ENCODE peak calls at places on chromosomes 2 and 18, in nine cellular contexts. One of them, this sample, is unnamed.

GRCh38 chr2:220533485-220533884 is 906.1 kb downstream of the SLC4A3 start:
- DNase-seq in GM12865: peak
- DNase-seq in progenitor cell of endocrine pancreas: no peak
- DNase-seq in brain microvascular endothelial cell: peak
- DNase-seq in GM13976: peak
- DNase-seq in WTC11: peak
- DNase-seq in CD8-positive, alpha-beta T cell: no peak
- DNase-seq in GM12878: peak
- DNase-seq in WERI-Rb-1: peak
- DNase-seq in this sample: no peak

GRCh38 chr2:200944467-200945394 is 18.7 kb downstream of the ORC2 start:
- DNase-seq in CD8-positive, alpha-beta T cell: no peak
- DNase-seq in brain microvascular endothelial cell: peak
- DNase-seq in progenitor cell of endocrine pancreas: no peak
- DNase-seq in GM12865: peak
- DNase-seq in WTC11: no peak
- DNase-seq in WERI-Rb-1: no peak
- DNase-seq in GM13976: no peak
- DNase-seq in GM12878: no peak
- DNase-seq in this sample: no peak

GRCh38 chr2:71282493-71282892 is 49.1 kb upstream of the ZNF638 start:
- DNase-seq in GM13976: no peak
- DNase-seq in GM12878: no peak
- DNase-seq in progenitor cell of endocrine pancreas: no peak
- DNase-seq in GM12865: peak
- DNase-seq in brain microvascular endothelial cell: no peak
- DNase-seq in WERI-Rb-1: peak
- DNase-seq in WTC11: no peak
- DNase-seq in CD8-positive, alpha-beta T cell: no peak
- DNase-seq in this sample: no peak

GRCh38 chr2:151401149-151401548 is 8.6 kb upstream of the RIF1 start:
- DNase-seq in WERI-Rb-1: no peak
- DNase-seq in progenitor cell of endocrine pancreas: no peak
- DNase-seq in WTC11: no peak
- DNase-seq in GM12878: no peak
- DNase-seq in CD8-positive, alpha-beta T cell: no peak
- DNase-seq in brain microvascular endothelial cell: no peak
- DNase-seq in GM12865: no peak
- DNase-seq in GM13976: no peak
- DNase-seq in this sample: no peak

GRCh38 chr2:231464576-231465540 is 574 bp upstream of the NCL start:
- DNase-seq in GM12865: peak
- DNase-seq in CD8-positive, alpha-beta T cell: peak
- DNase-seq in WERI-Rb-1: peak
- DNase-seq in progenitor cell of endocrine pancreas: peak
- DNase-seq in GM12878: no peak
- DNase-seq in WTC11: peak
- DNase-seq in brain microvascular endothelial cell: peak
- DNase-seq in GM13976: peak
- DNase-seq in this sample: peak

GRCh38 chr2:239687441-239687840 is 286.6 kb upstream of the HDAC4 start:
- DNase-seq in GM12878: no peak
- DNase-seq in WTC11: no peak
- DNase-seq in brain microvascular endothelial cell: no peak
- DNase-seq in progenitor cell of endocrine pancreas: no peak
- DNase-seq in WERI-Rb-1: no peak
- DNase-seq in GM12865: no peak
- DNase-seq in CD8-positive, alpha-beta T cell: no peak
- DNase-seq in GM13976: no peak
- DNase-seq in this sample: no peak

GRCh38 chr2:61090386-61090921 is 24.8 kb downstream of the SANBR start:
- DNase-seq in brain microvascular endothelial cell: peak
- DNase-seq in WERI-Rb-1: no peak
- DNase-seq in CD8-positive, alpha-beta T cell: no peak
- DNase-seq in GM12878: no peak
- DNase-seq in progenitor cell of endocrine pancreas: no peak
- DNase-seq in GM13976: no peak
- DNase-seq in WTC11: no peak
- DNase-seq in GM12865: no peak
- DNase-seq in this sample: no peak

GRCh38 chr18:78686976-78687685 is 292.5 kb upstream of the SALL3 start:
- DNase-seq in WERI-Rb-1: no peak
- DNase-seq in brain microvascular endothelial cell: no peak
- DNase-seq in GM13976: no peak
- DNase-seq in WTC11: no peak
- DNase-seq in CD8-positive, alpha-beta T cell: no peak
- DNase-seq in GM12878: no peak
- DNase-seq in progenitor cell of endocrine pancreas: no peak
- DNase-seq in GM12865: no peak
- DNase-seq in this sample: no peak

DNA sequence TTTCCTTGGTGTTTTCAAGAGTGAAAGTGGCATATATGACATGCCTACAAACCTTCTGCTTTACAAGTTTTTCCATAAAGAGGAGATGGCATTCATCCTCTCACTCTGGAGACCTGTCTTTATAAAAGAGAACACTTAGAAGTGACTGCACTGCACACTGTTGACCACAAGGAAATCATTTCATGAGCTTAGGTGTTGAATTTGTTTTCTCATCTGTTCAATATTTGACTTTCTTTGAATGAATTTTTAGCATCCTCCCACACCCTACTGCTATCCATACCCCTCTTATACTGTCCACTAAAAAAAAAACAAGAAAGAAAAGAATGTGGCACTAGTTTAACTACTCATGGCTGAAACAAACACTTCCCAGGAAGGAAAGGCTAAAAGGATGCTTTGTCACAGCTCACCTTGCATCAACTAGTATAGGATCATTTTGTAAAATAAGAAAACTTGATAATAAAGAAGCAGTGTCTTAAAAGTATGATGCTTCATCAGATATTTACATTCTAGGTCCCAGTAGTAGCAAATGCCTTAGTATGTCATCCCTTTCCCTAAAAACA is 83.0 kb downstream of the ACVR1 start:
- DNase-seq in GM12865: no peak
- DNase-seq in GM12878: no peak
- DNase-seq in CD8-positive, alpha-beta T cell: no peak
- DNase-seq in brain microvascular endothelial cell: no peak
- DNase-seq in progenitor cell of endocrine pancreas: no peak
- DNase-seq in WERI-Rb-1: no peak
- DNase-seq in WTC11: no peak
- DNase-seq in GM13976: no peak
- DNase-seq in this sample: no peak
- TF ChIP-seq CTCF in GM12865: no peak
- TF ChIP-seq CTCF in GM12878: peak
- TF ChIP-seq CTCF in CD8-positive, alpha-beta T cell: no peak
- TF ChIP-seq CTCF in brain microvascular endothelial cell: peak
- TF ChIP-seq CTCF in progenitor cell of endocrine pancreas: peak
- TF ChIP-seq CTCF in WERI-Rb-1: no peak
- TF ChIP-seq CTCF in WTC11: no peak
- TF ChIP-seq CTCF in GM13976: no peak
- TF ChIP-seq CTCF in this sample: no peak

DNA sequence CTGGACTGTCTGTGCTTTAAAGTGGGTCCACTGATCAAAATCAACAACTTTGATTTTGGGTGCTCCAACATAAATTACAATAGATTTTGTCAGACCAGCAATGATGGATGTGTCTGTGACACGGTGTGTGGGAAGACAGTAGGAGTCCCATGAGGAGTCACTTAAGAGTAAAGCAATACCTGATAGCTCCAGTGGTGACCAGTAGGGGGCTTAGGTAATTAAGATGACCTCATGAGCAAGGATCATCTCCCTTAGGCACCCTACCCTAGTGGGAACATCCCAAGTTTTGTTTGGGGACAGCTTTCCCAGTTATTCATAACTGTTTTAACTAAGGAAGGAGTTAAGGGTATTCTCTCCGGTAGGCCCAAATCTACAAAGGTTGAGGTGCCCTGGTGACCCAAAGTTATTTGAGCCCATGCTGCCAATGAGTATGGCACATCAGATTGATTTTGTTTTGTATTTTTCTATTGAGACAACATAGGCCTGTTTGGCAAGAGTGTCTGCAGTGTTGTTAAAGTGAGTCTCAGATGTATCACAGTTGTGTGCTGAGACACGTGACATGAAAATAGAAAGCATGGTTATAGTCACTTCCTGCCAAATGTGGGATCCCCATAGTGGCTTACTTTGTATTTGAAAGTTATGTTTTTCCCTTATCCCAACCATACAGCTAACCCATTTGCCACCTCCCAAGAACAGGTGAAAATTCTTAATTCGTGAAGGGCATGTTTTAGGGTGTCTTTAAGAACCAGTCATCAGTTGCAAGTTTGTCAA is 1337.6 kb upstream of the SLC39A10 start:
- DNase-seq in CD8-positive, alpha-beta T cell: no peak
- DNase-seq in GM12865: peak
- DNase-seq in GM12878: no peak
- DNase-seq in progenitor cell of endocrine pancreas: no peak
- DNase-seq in WERI-Rb-1: no peak
- DNase-seq in WTC11: peak
- DNase-seq in brain microvascular endothelial cell: no peak
- DNase-seq in GM13976: no peak
- DNase-seq in this sample: no peak
- TF ChIP-seq CTCF in CD8-positive, alpha-beta T cell: no peak
- TF ChIP-seq CTCF in GM12865: peak
- TF ChIP-seq CTCF in GM12878: peak
- TF ChIP-seq CTCF in progenitor cell of endocrine pancreas: peak
- TF ChIP-seq CTCF in WERI-Rb-1: peak
- TF ChIP-seq CTCF in WTC11: peak
- TF ChIP-seq CTCF in brain microvascular endothelial cell: no peak
- TF ChIP-seq CTCF in GM13976: peak
- TF ChIP-seq CTCF in this sample: no peak

DNA sequence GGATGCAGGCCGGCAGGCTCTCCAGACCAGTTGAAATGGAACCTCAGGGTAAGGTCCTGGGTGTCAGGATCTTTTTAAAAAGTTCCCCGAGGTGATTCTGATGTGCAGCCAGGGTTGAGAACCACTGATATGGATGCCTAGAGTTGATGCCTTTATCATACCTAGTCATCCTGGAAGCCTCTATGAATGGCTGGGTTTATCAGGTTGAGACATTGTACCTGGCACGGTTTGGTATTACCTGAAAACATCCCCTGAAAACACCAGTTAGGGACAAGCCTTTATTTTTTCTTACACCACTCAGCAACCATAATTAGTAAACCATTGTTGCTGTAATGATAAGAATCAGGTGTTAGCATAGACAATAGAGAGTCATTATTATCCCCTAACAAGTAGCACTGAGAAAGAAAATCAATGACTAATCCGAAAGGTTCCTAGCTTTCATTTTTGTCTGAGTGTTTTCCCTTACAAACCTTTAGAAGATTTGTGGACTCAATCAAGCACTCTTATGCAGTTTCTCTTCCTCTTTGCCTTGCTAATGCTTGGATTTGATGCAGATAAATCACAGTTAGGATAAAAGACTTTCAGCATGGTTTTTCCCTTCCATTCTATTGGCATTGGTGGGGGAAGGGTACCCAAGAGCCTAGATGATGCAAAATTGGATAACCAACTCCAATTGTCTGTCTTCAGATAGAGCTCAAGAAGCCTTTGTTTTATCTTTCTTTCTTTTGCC is 116.5 kb upstream of the LYPD6 start:
- DNase-seq in WERI-Rb-1: no peak
- DNase-seq in GM12865: no peak
- DNase-seq in brain microvascular endothelial cell: no peak
- DNase-seq in CD8-positive, alpha-beta T cell: no peak
- DNase-seq in WTC11: no peak
- DNase-seq in GM13976: no peak
- DNase-seq in GM12878: no peak
- DNase-seq in progenitor cell of endocrine pancreas: no peak
- DNase-seq in this sample: no peak
- TF ChIP-seq CTCF in WERI-Rb-1: no peak
- TF ChIP-seq CTCF in GM12865: no peak
- TF ChIP-seq CTCF in brain microvascular endothelial cell: no peak
- TF ChIP-seq CTCF in CD8-positive, alpha-beta T cell: no peak
- TF ChIP-seq CTCF in WTC11: no peak
- TF ChIP-seq CTCF in GM13976: no peak
- TF ChIP-seq CTCF in GM12878: no peak
- TF ChIP-seq CTCF in progenitor cell of endocrine pancreas: no peak
- TF ChIP-seq CTCF in this sample: no peak

GRCh38 chr2:27636766-27637165 is 7.9 kb downstream of the GPN1 start:
- DNase-seq in WERI-Rb-1: no peak
- DNase-seq in GM12878: no peak
- DNase-seq in WTC11: no peak
- DNase-seq in GM12865: no peak
- DNase-seq in GM13976: no peak
- DNase-seq in CD8-positive, alpha-beta T cell: no peak
- DNase-seq in brain microvascular endothelial cell: no peak
- DNase-seq in progenitor cell of endocrine pancreas: no peak
- DNase-seq in this sample: no peak
- TF ChIP-seq CTCF in WERI-Rb-1: no peak
- TF ChIP-seq CTCF in GM12878: no peak
- TF ChIP-seq CTCF in WTC11: no peak
- TF ChIP-seq CTCF in GM12865: no peak
- TF ChIP-seq CTCF in GM13976: no peak
- TF ChIP-seq CTCF in CD8-positive, alpha-beta T cell: no peak
- TF ChIP-seq CTCF in brain microvascular endothelial cell: no peak
- TF ChIP-seq CTCF in progenitor cell of endocrine pancreas: no peak
- TF ChIP-seq CTCF in this sample: no peak

GRCh38 chr2:73922681-73923080 is 4.0 kb upstream of the DGUOK start:
- DNase-seq in WTC11: no peak
- DNase-seq in progenitor cell of endocrine pancreas: no peak
- DNase-seq in GM12865: no peak
- DNase-seq in WERI-Rb-1: no peak
- DNase-seq in CD8-positive, alpha-beta T cell: no peak
- DNase-seq in GM13976: no peak
- DNase-seq in brain microvascular endothelial cell: no peak
- DNase-seq in GM12878: no peak
- DNase-seq in this sample: no peak

GRCh38 chr2:73919596-73920228 is 7.0 kb upstream of the DGUOK start:
- DNase-seq in GM12865: no peak
- DNase-seq in WERI-Rb-1: no peak
- DNase-seq in GM12878: no peak
- DNase-seq in CD8-positive, alpha-beta T cell: no peak
- DNase-seq in progenitor cell of endocrine pancreas: no peak
- DNase-seq in GM13976: no peak
- DNase-seq in brain microvascular endothelial cell: no peak
- DNase-seq in WTC11: no peak
- DNase-seq in this sample: no peak

GRCh38 chr2:73921581-73921980 is 5.1 kb upstream of the DGUOK start:
- DNase-seq in CD8-positive, alpha-beta T cell: no peak
- DNase-seq in GM13976: no peak
- DNase-seq in GM12878: no peak
- DNase-seq in WERI-Rb-1: no peak
- DNase-seq in GM12865: no peak
- DNase-seq in brain microvascular endothelial cell: no peak
- DNase-seq in progenitor cell of endocrine pancreas: no peak
- DNase-seq in WTC11: no peak
- DNase-seq in this sample: no peak

GRCh38 chr2:73918856-73919255 is 7.8 kb upstream of the DGUOK start:
- DNase-seq in GM12878: no peak
- DNase-seq in GM13976: no peak
- DNase-seq in progenitor cell of endocrine pancreas: no peak
- DNase-seq in brain microvascular endothelial cell: no peak
- DNase-seq in WERI-Rb-1: no peak
- DNase-seq in GM12865: no peak
- DNase-seq in CD8-positive, alpha-beta T cell: no peak
- DNase-seq in WTC11: no peak
- DNase-seq in this sample: no peak

GRCh38 chr2:73920577-73921545 is 5.8 kb upstream of the DGUOK start:
- DNase-seq in WTC11: peak
- DNase-seq in WERI-Rb-1: peak
- DNase-seq in GM12878: no peak
- DNase-seq in GM12865: peak
- DNase-seq in GM13976: peak
- DNase-seq in progenitor cell of endocrine pancreas: no peak
- DNase-seq in CD8-positive, alpha-beta T cell: peak
- DNase-seq in brain microvascular endothelial cell: no peak
- DNase-seq in this sample: peak
- TF ChIP-seq CTCF in WTC11: no peak
- TF ChIP-seq CTCF in WERI-Rb-1: peak
- TF ChIP-seq CTCF in GM12878: peak
- TF ChIP-seq CTCF in GM12865: peak
- TF ChIP-seq CTCF in GM13976: peak
- TF ChIP-seq CTCF in progenitor cell of endocrine pancreas: peak
- TF ChIP-seq CTCF in CD8-positive, alpha-beta T cell: no peak
- TF ChIP-seq CTCF in brain microvascular endothelial cell: peak
- TF ChIP-seq CTCF in this sample: peak

This sample was measured in D721Med.